ENCODE peak calls at places on chromosome 19, in nine cellular contexts. One of them, this sample, is unnamed.

GRCh38 chr19:10760268-10760944 is 42.5 kb downstream of the DNM2 start:
- DNase-seq in cardiac fibroblast: no peak
- DNase-seq in B cell: peak; percentile 81
- DNase-seq in transverse colon: peak; percentile 49
- DNase-seq in bronchial epithelial cell: no peak
- DNase-seq in left ventricle myocardium inferior: no peak
- DNase-seq in mucosa of descending colon: no peak
- DNase-seq in GM10248: peak; percentile 48
- DNase-seq in tibial nerve: no peak
- DNase-seq in this sample: peak; percentile 54

GRCh38 chr19:18985257-18985656 is 44.2 kb upstream of the HOMER3 start:
- DNase-seq in cardiac fibroblast: peak; percentile 80
- DNase-seq in transverse colon: no peak
- DNase-seq in left ventricle myocardium inferior: no peak
- DNase-seq in tibial nerve: no peak
- DNase-seq in GM10248: no peak
- DNase-seq in B cell: no peak
- DNase-seq in bronchial epithelial cell: no peak
- DNase-seq in mucosa of descending colon: no peak
- DNase-seq in this sample: no peak

GRCh38 chr19:30388327-30388726 is 16.1 kb downstream of the ZNF536 start:
- DNase-seq in left ventricle myocardium inferior: no peak
- DNase-seq in B cell: no peak
- DNase-seq in GM10248: no peak
- DNase-seq in mucosa of descending colon: no peak
- DNase-seq in cardiac fibroblast: no peak
- DNase-seq in transverse colon: no peak
- DNase-seq in tibial nerve: no peak
- DNase-seq in bronchial epithelial cell: no peak
- DNase-seq in this sample: no peak

GRCh38 chr19:43329989-43330388 is 23.5 kb upstream of the CD177 start:
- DNase-seq in transverse colon: peak; percentile 48
- DNase-seq in tibial nerve: no peak
- DNase-seq in cardiac fibroblast: no peak
- DNase-seq in bronchial epithelial cell: no peak
- DNase-seq in B cell: no peak
- DNase-seq in GM10248: no peak
- DNase-seq in mucosa of descending colon: peak; percentile 49
- DNase-seq in left ventricle myocardium inferior: no peak
- DNase-seq in this sample: no peak

GRCh38 chr19:5742051-5742450 is 21.6 kb downstream of the CATSPERD start:
- DNase-seq in GM10248: no peak
- DNase-seq in left ventricle myocardium inferior: no peak
- DNase-seq in B cell: no peak
- DNase-seq in bronchial epithelial cell: no peak
- DNase-seq in transverse colon: no peak
- DNase-seq in mucosa of descending colon: no peak
- DNase-seq in cardiac fibroblast: no peak
- DNase-seq in tibial nerve: no peak
- DNase-seq in this sample: no peak

GRCh38 chr19:43476606-43477005 is 11.2 kb upstream of the LYPD3 start:
- DNase-seq in cardiac fibroblast: peak; percentile 78
- DNase-seq in GM10248: no peak
- DNase-seq in left ventricle myocardium inferior: no peak
- DNase-seq in bronchial epithelial cell: no peak
- DNase-seq in B cell: no peak
- DNase-seq in transverse colon: no peak
- DNase-seq in tibial nerve: no peak
- DNase-seq in mucosa of descending colon: no peak
- DNase-seq in this sample: no peak

GRCh38 chr19:48455171-48455907 is at the start of gene KCNJ14:
- DNase-seq in tibial nerve: no peak
- DNase-seq in mucosa of descending colon: no peak
- DNase-seq in transverse colon: no peak
- DNase-seq in B cell: no peak
- DNase-seq in bronchial epithelial cell: no peak
- DNase-seq in left ventricle myocardium inferior: no peak
- DNase-seq in GM10248: no peak
- DNase-seq in cardiac fibroblast: no peak
- DNase-seq in this sample: no peak

GRCh38 chr19:1765904-1766799 is 12.8 kb downstream of the ONECUT3 start:
- DNase-seq in left ventricle myocardium inferior: no peak
- DNase-seq in GM10248: no peak
- DNase-seq in B cell: no peak
- DNase-seq in tibial nerve: no peak
- DNase-seq in cardiac fibroblast: no peak
- DNase-seq in mucosa of descending colon: no peak
- DNase-seq in bronchial epithelial cell: no peak
- DNase-seq in transverse colon: no peak
- DNase-seq in this sample: peak; percentile 23

GRCh38 chr19:1082165-1082927 is 12.8 kb downstream of the POLR2E start:
- DNase-seq in bronchial epithelial cell: peak; percentile 70
- DNase-seq in tibial nerve: no peak
- DNase-seq in GM10248: peak; percentile 83
- DNase-seq in transverse colon: peak; percentile 96
- DNase-seq in cardiac fibroblast: no peak
- DNase-seq in B cell: peak; percentile 59
- DNase-seq in mucosa of descending colon: peak; percentile 96
- DNase-seq in left ventricle myocardium inferior: no peak
- DNase-seq in this sample: peak; percentile 79

DNA sequence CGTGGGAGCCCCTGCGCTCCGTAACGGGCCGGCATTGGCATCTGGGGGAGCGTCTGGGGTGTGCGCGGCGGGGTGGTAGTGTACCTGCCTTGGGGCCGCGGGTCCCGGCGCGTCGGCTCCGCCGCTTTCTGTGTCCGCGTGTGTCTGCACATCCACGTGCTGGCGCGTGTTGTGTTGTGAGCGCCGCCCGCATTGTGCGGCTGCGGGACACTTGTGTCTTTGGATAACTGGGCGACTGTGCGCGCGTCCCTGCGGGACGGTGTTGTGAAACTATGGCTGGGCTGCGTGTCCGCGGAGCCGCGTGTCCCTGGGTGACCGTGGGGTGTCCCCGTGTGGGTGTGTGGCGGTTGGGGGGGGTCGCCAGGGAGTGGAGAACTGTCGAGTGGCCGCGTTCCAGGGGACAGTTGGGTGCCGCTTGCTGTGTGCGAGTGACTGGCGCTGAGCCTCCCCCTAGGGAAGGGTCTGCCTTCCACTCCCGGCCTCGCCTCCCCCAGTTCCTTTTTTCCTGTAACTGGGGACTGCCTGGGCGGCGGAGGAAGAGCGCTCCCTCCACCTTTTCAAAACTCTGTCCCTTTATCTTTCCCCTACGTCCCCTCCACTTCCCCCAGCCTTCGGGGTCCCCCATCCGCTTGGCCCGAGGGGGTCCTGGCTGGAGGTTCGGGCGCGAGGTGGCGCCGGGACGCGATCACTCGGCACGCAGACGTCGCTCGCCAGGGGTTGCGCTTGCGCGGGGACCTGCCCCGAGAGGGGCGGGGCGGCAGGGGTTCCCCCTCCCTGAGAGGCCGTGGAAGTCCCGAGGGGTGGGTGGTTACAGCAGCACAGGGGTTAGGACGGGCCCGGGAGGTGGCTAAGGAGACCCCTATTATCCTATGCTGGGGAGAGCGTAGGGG is 5.6 kb upstream of the NFIC start:
- DNase-seq in bronchial epithelial cell: no peak
- DNase-seq in mucosa of descending colon: peak; percentile 67
- DNase-seq in left ventricle myocardium inferior: peak; percentile 85
- DNase-seq in GM10248: peak; percentile 87
- DNase-seq in tibial nerve: peak; percentile 70
- DNase-seq in transverse colon: peak; percentile 74
- DNase-seq in B cell: peak; percentile 83
- DNase-seq in cardiac fibroblast: peak; percentile 51
- DNase-seq in this sample: peak; percentile 87
- TF ChIP-seq CTCF in bronchial epithelial cell: peak; percentile 17
- TF ChIP-seq CTCF in mucosa of descending colon: no peak
- TF ChIP-seq CTCF in left ventricle myocardium inferior: peak; percentile 30
- TF ChIP-seq CTCF in GM10248: peak; percentile 17
- TF ChIP-seq CTCF in tibial nerve: peak; percentile 22
- TF ChIP-seq CTCF in transverse colon: no peak
- TF ChIP-seq CTCF in B cell: no peak
- TF ChIP-seq CTCF in cardiac fibroblast: no peak
- TF ChIP-seq CTCF in this sample: peak; percentile 45

GRCh38 chr19:47013041-47013517 is 6.6 kb upstream of the NPAS1 start:
- DNase-seq in mucosa of descending colon: peak; percentile 86
- DNase-seq in cardiac fibroblast: peak; percentile 73
- DNase-seq in tibial nerve: peak; percentile 68
- DNase-seq in bronchial epithelial cell: peak; percentile 51
- DNase-seq in left ventricle myocardium inferior: peak; percentile 83
- DNase-seq in transverse colon: peak; percentile 84
- DNase-seq in GM10248: peak; percentile 82
- DNase-seq in B cell: peak; percentile 55
- DNase-seq in this sample: peak; percentile 85

DNA sequence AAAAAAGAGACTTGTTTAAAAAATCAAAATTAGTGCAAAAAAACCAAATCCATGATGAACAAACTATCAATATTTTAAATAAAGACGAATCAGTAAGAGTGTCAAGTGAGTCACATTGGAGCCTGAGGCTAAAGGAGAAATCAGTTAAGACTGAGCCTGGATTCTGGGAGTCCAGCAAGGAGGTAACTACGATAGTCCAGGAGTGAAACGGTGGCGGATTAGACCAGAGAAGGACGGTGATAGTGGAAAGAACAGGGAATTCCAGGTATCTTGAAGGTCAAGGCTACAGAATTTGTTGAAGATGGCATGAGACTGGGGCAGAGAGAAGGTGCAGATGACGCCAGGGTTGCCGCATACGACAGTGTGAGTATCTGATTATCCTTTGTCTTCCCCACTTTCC is 7.0 kb upstream of the NPAS1 start:
- DNase-seq in tibial nerve: no peak
- DNase-seq in mucosa of descending colon: no peak
- DNase-seq in GM10248: no peak
- DNase-seq in bronchial epithelial cell: peak; percentile 46
- DNase-seq in B cell: no peak
- DNase-seq in cardiac fibroblast: no peak
- DNase-seq in left ventricle myocardium inferior: no peak
- DNase-seq in transverse colon: no peak
- DNase-seq in this sample: no peak
- TF ChIP-seq CTCF in tibial nerve: no peak
- TF ChIP-seq CTCF in mucosa of descending colon: no peak
- TF ChIP-seq CTCF in GM10248: no peak
- TF ChIP-seq CTCF in bronchial epithelial cell: no peak
- TF ChIP-seq CTCF in B cell: no peak
- TF ChIP-seq CTCF in cardiac fibroblast: no peak
- TF ChIP-seq CTCF in left ventricle myocardium inferior: no peak
- TF ChIP-seq CTCF in transverse colon: no peak
- TF ChIP-seq CTCF in this sample: no peak

DNA sequence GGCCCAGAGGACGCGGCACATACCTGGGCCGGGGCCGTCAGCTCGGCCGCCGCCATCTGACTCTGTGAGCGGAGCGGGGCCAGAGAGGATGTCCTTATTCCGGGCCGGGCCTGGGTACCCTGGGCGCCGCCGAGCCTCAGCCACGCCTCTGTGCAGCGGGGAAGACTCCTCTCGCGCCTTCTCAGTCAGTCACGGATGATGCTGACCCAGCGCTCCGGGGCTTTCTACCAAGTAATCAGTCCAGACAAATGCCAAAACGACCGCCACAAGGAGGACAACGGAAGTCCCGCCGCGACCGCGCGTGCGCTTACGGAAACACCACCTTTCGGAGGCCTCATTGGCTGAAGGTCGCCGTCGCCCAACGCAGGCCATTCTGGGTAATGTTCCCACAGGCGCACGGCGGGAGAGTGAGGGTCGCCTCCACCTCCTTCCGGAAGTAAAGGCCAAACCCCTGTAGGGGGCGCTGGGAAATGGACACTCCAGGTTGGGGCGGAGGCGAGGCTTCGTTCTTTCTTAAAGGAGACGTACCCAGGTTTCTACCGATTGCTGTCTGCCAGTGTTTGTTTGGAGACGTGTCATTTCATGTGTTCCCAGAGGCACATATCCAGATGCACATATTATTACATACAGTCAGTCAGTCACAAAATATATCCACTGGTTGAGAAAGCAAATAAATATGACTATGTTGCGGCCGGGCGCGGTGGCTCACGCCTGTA is at the start of gene ZNF256:
- DNase-seq in mucosa of descending colon: peak; percentile 95
- DNase-seq in GM10248: peak; percentile 93
- DNase-seq in B cell: peak; percentile 97
- DNase-seq in left ventricle myocardium inferior: peak; percentile 96
- DNase-seq in transverse colon: peak; percentile 94
- DNase-seq in tibial nerve: peak; percentile 74
- DNase-seq in bronchial epithelial cell: peak; percentile 86
- DNase-seq in cardiac fibroblast: peak; percentile 95
- DNase-seq in this sample: peak; percentile 93
- TF ChIP-seq CTCF in mucosa of descending colon: peak; percentile 62
- TF ChIP-seq CTCF in GM10248: peak; percentile 58
- TF ChIP-seq CTCF in B cell: peak; percentile 61
- TF ChIP-seq CTCF in left ventricle myocardium inferior: peak; percentile 73
- TF ChIP-seq CTCF in transverse colon: peak; percentile 56
- TF ChIP-seq CTCF in tibial nerve: peak; percentile 62
- TF ChIP-seq CTCF in bronchial epithelial cell: peak; percentile 78
- TF ChIP-seq CTCF in cardiac fibroblast: peak; percentile 40
- TF ChIP-seq CTCF in this sample: peak; percentile 57

GRCh38 chr19:41226053-41226873 is 7.2 kb downstream of the AXL start:
- DNase-seq in left ventricle myocardium inferior: peak; percentile 65
- DNase-seq in tibial nerve: peak; percentile 47
- DNase-seq in transverse colon: peak; percentile 77
- DNase-seq in bronchial epithelial cell: peak; percentile 30
- DNase-seq in cardiac fibroblast: peak; percentile 82
- DNase-seq in B cell: no peak
- DNase-seq in GM10248: no peak
- DNase-seq in mucosa of descending colon: peak; percentile 71
- DNase-seq in this sample: no peak
- TF ChIP-seq CTCF in left ventricle myocardium inferior: peak; percentile 26
- TF ChIP-seq CTCF in tibial nerve: no peak
- TF ChIP-seq CTCF in transverse colon: peak; percentile 15
- TF ChIP-seq CTCF in bronchial epithelial cell: no peak
- TF ChIP-seq CTCF in cardiac fibroblast: peak; percentile 5
- TF ChIP-seq CTCF in B cell: no peak
- TF ChIP-seq CTCF in GM10248: no peak
- TF ChIP-seq CTCF in mucosa of descending colon: no peak
- TF ChIP-seq CTCF in this sample: no peak